ENCODE peak calls at places on chromosomes 11 and 22, in five cellular contexts. K is MM.1S, X is OCI-LY7, Y is PC-9, H is PC-3. Q is an unnamed sample. For H3K9me2, the result is how much of the 10 kb centered on the place peaks cover.

GRCh38 chr11:7667460-7667859 is 5.8 kb downstream of the CYB5R2 start:
- DNase-seq in Y (no peak), H (no peak), K (no peak), X (no peak), Q (no peak)

GRCh38 chr11:113817162-113817561 is 37.6 kb downstream of the CLDN25 start:
- DNase-seq in X (no peak), H (no peak), Y (no peak), K (no peak), Q (no peak)

GRCh38 chr11:62221498-62221897 is 13.0 kb downstream of the SCGB2A1 start:
- DNase-seq in K (no peak), X (no peak), H (no peak), Y (no peak), Q (no peak)

GRCh38 chr11:69567951-69568808 is 72.8 kb upstream of the CCND1 start:
- DNase-seq in K (no peak), Y (peak), X (no peak), H (no peak), Q (no peak)

GRCh38 chr11:60500276-60500935 is 7.8 kb downstream of the MS4A12 start:
- DNase-seq in Y (no peak), K (no peak), H (no peak), X (no peak), Q (no peak)

GRCh38 chr22:17592201-17592600 is 28.9 kb downstream of the SLC25A18 start:
- DNase-seq in H (no peak), K (no peak), Y (no peak), X (no peak), Q (no peak)

GRCh38 chr11:122593473-122594420 is 61.8 kb upstream of the UBASH3B start:
- DNase-seq in X (no peak), Y (no peak), K (no peak), H (no peak), Q (no peak)

GRCh38 chr11:117471776-117472175 is 144.1 kb downstream of the CEP164 start:
- DNase-seq in X (no peak), Y (no peak), K (no peak), H (no peak), Q (no peak)

GRCh38 chr11:1852885-1853284 is at the start of gene LSP1:
- DNase-seq in K (peak), X (peak), Y (no peak), H (no peak), Q (no peak)

GRCh38 chr11:15073361-15074205 is at the start of gene CALCB:
- DNase-seq in X (no peak), H (no peak), K (no peak), Y (no peak), Q (peak)

GRCh38 chr11:1208361-1209261 is 14.3 kb upstream of the MUC5B start:
- DNase-seq in H (no peak), K (no peak), X (no peak), Y (no peak), Q (peak)

GRCh38 chr11:83566948-83567347 is 280.8 kb upstream of the CCDC90B start:
- DNase-seq in H (peak), Y (no peak), K (no peak), X (no peak), Q (no peak)

GRCh38 chr11:62627718-62628117 is 5.9 kb upstream of the B3GAT3 start:
- DNase-seq in K (no peak), X (no peak), H (no peak), Y (no peak), Q (no peak)

GRCh38 chr11:33656768-33657167 is 43.9 kb downstream of the C11orf91 start:
- DNase-seq in K (no peak), X (no peak), Y (no peak), H (no peak), Q (no peak)

GRCh38 chr11:8459711-8460399 is 134.2 kb downstream of the STK33 start:
- DNase-seq in K (no peak), H (no peak), Y (no peak), X (no peak), Q (no peak)

DNA sequence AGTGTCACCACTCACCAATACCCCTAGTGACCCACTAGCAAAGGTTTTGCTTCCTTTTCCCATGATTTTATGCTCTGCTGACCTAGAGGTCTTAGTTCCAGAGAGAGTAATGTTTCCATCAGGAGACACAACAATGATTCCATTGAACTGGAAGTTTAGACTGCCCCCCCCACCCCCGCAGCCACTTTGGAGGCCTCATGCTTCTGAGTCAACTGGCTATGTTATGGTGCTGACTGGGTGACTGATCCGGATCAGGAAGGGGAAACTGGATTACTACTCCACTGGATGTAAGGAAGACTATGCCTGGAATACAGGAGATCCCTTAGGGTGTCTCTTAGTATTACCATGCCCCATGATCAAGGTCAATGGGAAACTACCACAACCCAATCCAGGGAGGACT is 633.6 kb downstream of the OPCML start:
- DNase-seq in X (no peak), Y (no peak), K (no peak), H (no peak), Q (no peak)
- H3K9me2 ChIP-seq in X (under half), Y (under half), K (under half), H (under half), Q (under half)

GRCh38 chr11:66495401-66495844 is 15.0 kb upstream of the BBS1 start:
- DNase-seq in X (no peak), H (peak), K (no peak), Y (no peak), Q (no peak)
- H3K9me2 ChIP-seq in X (under half), H (under half), K (under half), Y (under half), Q (under half)

GRCh38 chr11:94376841-94377240 is 24.4 kb downstream of the GPR83 start:
- DNase-seq in K (no peak), Y (no peak), H (no peak), X (no peak), Q (no peak)

DNA sequence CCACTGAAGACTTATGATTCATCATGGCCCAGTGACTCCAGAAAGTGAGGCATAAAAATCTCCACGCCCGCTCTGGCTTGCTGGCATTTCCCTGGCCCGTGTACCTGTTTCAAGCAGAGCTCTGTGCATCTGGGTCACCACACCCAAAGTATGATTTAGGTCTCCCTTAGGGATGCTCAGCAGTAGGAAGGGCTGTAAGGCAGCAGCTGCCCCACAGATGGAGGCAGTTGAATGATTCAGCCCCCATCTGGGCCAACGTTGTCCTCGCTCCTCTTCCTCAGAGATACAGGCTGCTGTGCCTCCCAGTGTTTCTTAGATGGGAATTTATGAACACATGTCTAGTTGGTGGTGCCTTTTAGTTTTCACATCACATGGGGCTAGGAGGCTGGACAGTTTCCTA is 21.6 kb downstream of the GPR83 start:
- DNase-seq in Y (no peak), X (no peak), H (peak), K (no peak), Q (no peak)
- H3K9me2 ChIP-seq in Y (under half), X (under half), H (under half), K (under half), Q (under half)

DNA sequence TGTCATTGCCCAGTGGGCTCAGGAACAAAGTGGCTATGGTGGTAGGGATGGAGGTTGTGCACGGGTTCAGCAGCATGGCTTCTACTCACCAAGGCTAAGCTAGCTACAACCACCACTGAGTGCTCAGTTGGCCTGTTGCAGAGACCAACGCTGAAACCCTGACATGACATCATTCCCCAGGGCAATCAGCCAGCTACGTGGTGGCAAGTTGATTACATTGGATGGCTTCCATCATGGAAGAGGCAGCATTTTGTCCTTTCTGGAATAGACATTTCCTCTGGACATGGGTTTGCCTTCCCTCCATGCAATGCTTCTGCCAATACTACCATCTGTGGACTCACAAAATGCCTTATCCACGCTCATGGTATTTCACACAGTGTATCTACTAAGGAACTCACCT is 634.3 kb downstream of the OPCML start:
- DNase-seq in H (no peak), K (no peak), X (no peak), Y (no peak), Q (no peak)
- H3K9me2 ChIP-seq in H (under half), K (under half), X (under half), Y (under half), Q (under half)

GRCh38 chr11:37942081-37942480 is 1344.0 kb upstream of the RAG2 start:
- DNase-seq in Y (no peak), H (peak), K (no peak), X (no peak), Q (no peak)
- H3K9me2 ChIP-seq in Y (under half), H (under half), K (under half), X (under half), Q (under half)

DNA sequence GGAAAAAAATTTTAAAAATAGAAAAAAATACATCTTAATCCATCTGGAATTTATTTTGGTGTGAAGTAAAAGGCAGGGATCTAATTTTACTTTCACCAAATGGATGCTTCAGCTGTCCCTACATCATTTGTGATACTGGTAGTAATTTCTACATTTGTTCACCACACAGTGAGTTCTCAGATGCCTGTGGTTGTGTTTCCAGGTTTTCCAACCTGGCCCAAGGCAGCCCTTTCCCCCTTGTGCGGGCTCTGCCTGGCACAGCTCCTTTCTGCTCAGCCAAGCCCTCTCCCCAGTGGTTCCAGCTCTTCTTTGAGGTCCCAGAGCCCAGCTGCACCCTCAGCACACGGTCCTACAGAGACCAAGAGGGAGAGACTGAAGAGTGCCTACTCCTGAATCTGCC is 37.7 kb upstream of the KLHL35 start:
- DNase-seq in H (no peak), X (no peak), Y (no peak), K (no peak), Q (no peak)
- H3K9me2 ChIP-seq in H (under half), X (under half), Y (under half), K (under half), Q (under half)

GRCh38 chr22:41907436-41908401 is 7.2 kb downstream of the SHISA8 start:
- DNase-seq in H (no peak), Y (no peak), X (no peak), K (no peak), Q (no peak)
- H3K9me2 ChIP-seq in H (under half), Y (under half), X (under half), K (under half), Q (under half)

DNA sequence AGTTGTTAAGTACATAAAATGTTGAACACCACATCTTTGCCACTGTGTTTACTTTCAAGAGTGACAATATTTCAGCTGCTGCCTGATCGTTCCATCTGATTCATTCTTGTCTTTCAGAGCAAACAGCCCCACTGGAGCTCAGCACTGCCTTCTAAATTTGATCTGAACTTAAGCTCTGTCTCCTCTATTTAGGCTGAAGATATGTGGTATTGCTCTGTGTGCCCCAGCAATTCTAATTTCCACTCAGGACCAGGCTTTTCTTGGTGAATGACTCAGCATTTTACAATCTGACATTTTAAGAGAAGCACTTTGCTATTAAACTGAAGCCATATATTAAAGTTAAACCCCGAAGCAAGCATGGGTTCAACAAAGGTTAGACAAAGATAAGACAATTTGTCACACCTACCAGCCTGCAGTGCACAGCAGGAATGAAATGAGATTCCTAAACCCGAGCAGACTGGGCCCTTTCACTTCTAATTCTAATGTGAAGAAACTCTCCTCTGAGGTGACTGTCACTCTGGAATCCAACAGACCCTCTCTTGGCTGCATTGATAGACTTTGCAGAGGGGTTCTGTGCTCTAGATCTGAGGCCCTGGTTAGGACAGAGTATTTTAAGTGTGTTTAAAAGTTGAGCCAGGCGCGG is 41.7 kb upstream of the PLET1 start:
- DNase-seq in Y (no peak), K (no peak), H (peak), X (no peak), Q (no peak)
- H3K9me2 ChIP-seq in Y (under half), K (under half), H (under half), X (under half), Q (under half)

DNA sequence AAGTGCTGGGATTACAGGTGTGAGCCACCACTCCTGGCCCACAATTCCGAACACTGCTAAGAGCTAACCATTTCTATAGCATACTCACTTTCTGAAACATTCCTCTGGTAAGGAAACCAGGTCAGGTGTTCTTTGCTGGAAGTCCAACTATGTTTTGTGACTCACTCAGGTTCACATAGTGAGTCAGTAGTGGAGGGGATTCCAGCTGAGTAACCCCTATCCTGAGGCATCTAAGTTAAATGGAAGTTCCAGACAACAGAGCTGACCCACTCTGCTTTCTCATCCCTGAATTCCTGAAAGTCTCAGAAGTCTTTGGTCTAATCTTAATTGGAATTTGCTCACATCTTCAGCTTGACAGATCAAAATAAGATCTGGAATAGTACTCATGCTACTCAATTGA is 3.0 kb upstream of the CHRNA10 start:
- DNase-seq in Y (no peak), X (no peak), K (no peak), H (peak), Q (no peak)
- H3K9me2 ChIP-seq in Y (under half), X (under half), K (under half), H (under half), Q (under half)